ENCODE peak calls at places on chromosome 15, in five cellular contexts. P is Panc1, M is body of pancreas, Y is tibial nerve, F is HAP-1. R is an unnamed sample.
A peak's percentile ranks its signal among the peaks of the same experiment; 100 is the strongest.

GRCh38 chr15:85964471-85964870 is 115.2 kb upstream of the AGBL1 start:
- DNase-seq in M (no peak), P (no peak), Y (no peak), F (no peak), R (no peak)

GRCh38 chr15:64699767-64700388 is 75.5 kb downstream of the RBPMS2 start:
- DNase-seq in P (no peak), M (peak; percentile 66), F (peak; percentile 70), Y (no peak), R (no peak)

GRCh38 chr15:52251144-52251860 is 44.3 kb downstream of the MYO5C start:
- DNase-seq in F (no peak), P (no peak), Y (no peak), M (no peak), R (no peak)

GRCh38 chr15:97521894-97522293 is 438.6 kb upstream of the ARRDC4 start:
- DNase-seq in M (peak; percentile 39), Y (no peak), F (no peak), P (no peak), R (no peak)

GRCh38 chr15:83010709-83011270 is 649 bp downstream of the C15orf40 start:
- DNase-seq in M (peak; percentile 75), F (peak; percentile 90), Y (peak; percentile 18), P (peak; percentile 71), R (peak; percentile 50)

GRCh38 chr15:40466426-40467259 is 4.1 kb upstream of the CHST14 start:
- DNase-seq in M (no peak), P (no peak), F (no peak), Y (no peak), R (no peak)

GRCh38 chr15:78203346-78204225 is 30.8 kb downstream of the ACSBG1 start:
- DNase-seq in P (no peak), Y (no peak), F (peak; percentile 7), M (peak; percentile 74), R (no peak)

GRCh38 chr15:31150732-31151212 is 49.2 kb upstream of the TRPM1 start:
- DNase-seq in P (no peak), F (peak; percentile 89), Y (no peak), M (no peak), R (no peak)

GRCh38 chr15:73838795-73839565 is 34.4 kb upstream of the TBC1D21 start:
- DNase-seq in Y (no peak), M (peak; percentile 79), F (no peak), P (no peak), R (peak; percentile 22)

GRCh38 chr15:92226020-92226612 is 167.6 kb upstream of the ST8SIA2 start:
- DNase-seq in F (peak; percentile 11), M (no peak), P (no peak), Y (no peak), R (no peak)

GRCh38 chr15:35673093-35673573 is 127.2 kb upstream of the DPH6 start:
- DNase-seq in P (no peak), M (no peak), F (no peak), Y (no peak), R (no peak)

GRCh38 chr15:93298901-93299300 is 209.9 kb upstream of the RGMA start:
- DNase-seq in Y (no peak), P (no peak), F (no peak), M (peak; percentile 57), R (peak; percentile 74)

GRCh38 chr15:39922450-39923092 is 2.5 kb upstream of the GPR176 start:
- DNase-seq in Y (no peak), F (no peak), M (no peak), P (no peak), R (no peak)

GRCh38 chr15:37034835-37035234 is 65.5 kb downstream of the MEIS2 start:
- DNase-seq in P (no peak), M (no peak), Y (no peak), F (no peak), R (no peak)

GRCh38 chr15:53130943-53131342 is 340.8 kb upstream of the ONECUT1 start:
- DNase-seq in F (no peak), Y (no peak), M (no peak), P (no peak), R (no peak)

GRCh38 chr15:42133892-42134502 is 22.4 kb downstream of the PLA2G4F start:
- DNase-seq in P (peak; percentile 28), M (peak; percentile 64), Y (no peak), F (peak; percentile 83), R (no peak)

GRCh38 chr15:62873203-62873602 is 169.3 kb upstream of the TPM1 start:
- DNase-seq in F (no peak), M (no peak), P (no peak), Y (no peak), R (no peak)

GRCh38 chr15:65738649-65739048 is 53.4 kb downstream of the DENND4A start:
- DNase-seq in M (no peak), F (no peak), Y (no peak), P (no peak), R (no peak)

GRCh38 chr15:74121858-74122257 is 8.5 kb upstream of the ISLR2 start:
- DNase-seq in Y (no peak), F (peak; percentile 8), P (no peak), M (no peak), R (no peak)

GRCh38 chr15:66931768-66932633 is 133.4 kb upstream of the SMAD3 start:
- DNase-seq in P (peak; percentile 83), M (peak; percentile 75), Y (no peak), F (peak; percentile 73), R (no peak)

GRCh38 chr15:32694222-32694983 is 23.4 kb upstream of the GREM1 start:
- DNase-seq in Y (no peak), F (no peak), P (no peak), M (no peak), R (no peak)

GRCh38 chr15:87758739-87759457 is 497.6 kb downstream of the NTRK3 start:
- DNase-seq in M (no peak), F (no peak), P (no peak), Y (no peak), R (no peak)

GRCh38 chr15:87757084-87757483 is 499.5 kb downstream of the NTRK3 start:
- DNase-seq in F (no peak), Y (no peak), M (no peak), P (no peak), R (no peak)

GRCh38 chr15:87764461-87765236 is 491.9 kb downstream of the NTRK3 start:
- DNase-seq in P (no peak), Y (no peak), M (no peak), F (no peak), R (no peak)

GRCh38 chr15:87762110-87762509 is 494.4 kb downstream of the NTRK3 start:
- DNase-seq in Y (no peak), F (no peak), M (no peak), P (no peak), R (no peak)

DNA sequence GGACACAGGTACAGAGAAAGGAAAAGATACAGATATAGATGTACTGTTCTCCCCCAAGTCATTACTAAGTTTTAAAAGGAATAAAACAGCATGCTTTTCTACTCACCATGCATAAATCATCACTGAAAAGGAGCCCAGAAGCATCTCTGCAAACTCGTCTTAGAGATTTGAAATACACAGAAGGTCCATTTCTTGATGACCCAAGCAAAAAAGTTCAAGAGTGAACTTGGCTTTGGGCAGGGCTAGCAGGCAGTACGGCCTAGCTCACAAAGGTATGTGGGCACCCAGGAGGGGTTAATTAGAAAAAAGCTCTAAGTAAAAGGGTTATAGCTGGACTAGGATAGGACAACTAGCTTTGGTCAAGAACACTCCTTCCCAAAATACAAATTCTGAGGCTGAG is 495.6 kb downstream of the NTRK3 start:
- DNase-seq in Y (no peak), F (no peak), P (no peak), M (no peak), R (no peak)
- H3K9me3 ChIP-seq in Y (no peaks in the 10 kb centered on the region), F (peaks cover 23% of the 10 kb centered on the region), P (no peaks in the 10 kb centered on the region), M (no peaks in the 10 kb centered on the region), R (no peaks in the 10 kb centered on the region)

DNA sequence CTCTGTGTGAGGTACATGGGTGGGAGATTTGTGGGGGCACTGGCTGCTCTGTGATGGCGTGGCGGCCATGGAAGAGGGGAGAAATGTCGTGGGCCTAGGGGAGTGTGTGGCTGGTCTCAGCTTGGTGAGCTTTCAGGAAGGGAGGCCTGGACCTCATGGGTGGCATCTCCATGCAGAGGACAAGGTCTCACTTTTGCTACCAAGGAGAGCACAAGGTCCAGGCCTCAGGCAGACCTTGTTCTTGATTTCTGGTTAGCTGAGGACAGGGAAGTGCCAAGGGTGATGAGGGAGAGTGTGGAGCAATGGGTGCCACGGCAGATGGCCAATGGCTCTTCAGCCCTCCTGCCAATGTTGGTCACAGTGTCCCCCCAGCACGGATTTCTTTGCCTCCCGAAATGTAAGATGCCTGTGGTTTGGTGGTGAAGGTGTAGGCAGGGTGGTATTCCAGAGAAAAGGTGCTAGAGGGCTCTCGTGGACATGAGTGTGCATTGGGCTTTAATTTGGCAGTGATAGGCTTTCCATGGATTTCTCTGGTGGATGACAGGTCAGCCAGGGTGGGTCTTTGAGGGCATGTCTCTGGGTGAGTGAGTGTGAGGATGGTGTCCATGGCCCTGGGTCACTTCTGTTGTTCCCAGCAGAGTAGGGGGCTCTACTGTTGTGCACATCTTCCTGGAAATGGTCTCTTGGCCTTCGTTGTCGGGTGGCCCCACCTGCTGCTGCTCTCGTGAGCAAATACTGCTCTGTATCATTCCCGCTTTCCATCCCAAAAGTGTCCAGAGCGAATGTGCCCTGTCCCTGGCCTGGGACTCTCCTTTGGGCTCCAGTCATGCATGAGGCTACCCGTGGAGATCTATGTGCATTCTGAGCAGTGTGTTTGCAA is 108.0 kb downstream of the SNRPN start:
- DNase-seq in M (no peak), Y (no peak), F (no peak), P (no peak), R (no peak)
- H3K9me3 ChIP-seq in M (no peaks in the 10 kb centered on the region), Y (peaks cover 100% of the 10 kb centered on the region), F (peaks cover 2% of the 10 kb centered on the region), P (peaks cover 64% of the 10 kb centered on the region), R (peaks cover 98% of the 10 kb centered on the region)

DNA sequence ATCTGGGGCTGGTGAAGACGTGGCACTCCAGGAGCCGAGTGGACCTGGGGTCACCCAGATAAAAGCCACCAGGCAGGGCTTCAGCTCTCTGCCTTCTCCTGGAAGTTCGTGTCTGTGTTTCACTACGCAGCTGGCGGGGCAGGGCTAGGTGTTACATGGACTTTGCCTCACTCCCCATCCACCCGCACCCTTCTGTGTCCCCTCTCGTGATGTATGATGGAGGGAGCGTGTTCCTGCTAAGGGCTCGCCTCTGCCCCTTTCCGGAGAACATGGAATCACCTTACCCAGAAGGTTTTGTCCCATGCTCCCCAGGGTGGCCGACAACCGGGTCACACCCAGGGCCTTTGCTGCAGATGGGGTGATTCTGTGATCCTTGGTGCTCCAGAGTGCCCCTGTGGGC is 96.2 kb downstream of the GABRG3 start:
- DNase-seq in Y (no peak), F (no peak), M (no peak), P (no peak), R (no peak)
- H3K9me3 ChIP-seq in Y (peaks cover 24% of the 10 kb centered on the region), F (no peaks in the 10 kb centered on the region), M (no peaks in the 10 kb centered on the region), P (no peaks in the 10 kb centered on the region), R (no peaks in the 10 kb centered on the region)

GRCh38 chr15:98815207-98815606 is 166.9 kb downstream of the IGF1R start:
- DNase-seq in F (no peak), P (no peak), Y (no peak), M (no peak), R (no peak)

GRCh38 chr15:98812711-98813441 is 164.5 kb downstream of the IGF1R start:
- DNase-seq in Y (no peak), M (no peak), F (no peak), P (no peak), R (no peak)

GRCh38 chr15:98809273-98809672 is 160.9 kb downstream of the IGF1R start:
- DNase-seq in M (peak; percentile 76), F (no peak), P (no peak), Y (no peak), R (no peak)

GRCh38 chr15:98817745-98818144 is 169.4 kb downstream of the IGF1R start:
- DNase-seq in F (no peak), P (no peak), Y (no peak), M (no peak), R (no peak)

DNA sequence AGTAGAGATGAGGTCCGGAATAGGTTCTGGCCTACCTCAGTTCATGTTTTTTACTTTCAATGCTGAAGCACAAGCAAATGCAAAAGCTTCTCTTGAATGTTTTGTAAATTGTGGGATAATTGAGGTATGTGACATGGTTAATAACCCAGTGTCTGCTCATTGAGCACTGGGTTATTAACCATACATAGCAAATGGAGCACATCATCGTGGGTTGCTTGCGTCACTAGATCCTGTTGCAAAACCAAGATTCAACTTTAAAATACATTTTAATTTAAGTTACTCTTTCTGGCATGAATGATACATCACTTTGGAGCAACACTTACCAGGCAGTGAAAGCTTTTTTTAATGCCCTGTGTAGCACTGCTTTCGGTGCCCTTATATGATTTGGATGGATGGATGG is 165.6 kb downstream of the IGF1R start:
- DNase-seq in P (no peak), F (no peak), Y (no peak), M (no peak), R (no peak)
- H3K9me3 ChIP-seq in P (no peaks in the 10 kb centered on the region), F (no peaks in the 10 kb centered on the region), Y (no peaks in the 10 kb centered on the region), M (no peaks in the 10 kb centered on the region), R (no peaks in the 10 kb centered on the region)